ENCODE peak calls at places on chromosomes 13 and 19, in nine cellular contexts. B, O, Q, M, L, U, I, T and A are unnamed samples.

GRCh38 chr13:77545626-77546412 is 10.3 kb downstream of the SCEL start:
- DNase-seq in B (no peak), O (no peak), Q (no peak), M (no peak), L (no peak), U (peak; percentile 22), I (no peak), T (no peak), A (no peak)

GRCh38 chr19:40689339-40690049 is 957 bp downstream of the NUMBL start:
- DNase-seq in B (no peak), O (peak; percentile 16), Q (no peak), M (peak; percentile 15), L (no peak), U (peak; percentile 67), I (no peak), T (peak; percentile 30), A (peak; percentile 28)

GRCh38 chr19:54211214-54211613 is 10.6 kb downstream of the RPS9 start:
- DNase-seq in B (no peak), O (no peak), Q (no peak), M (no peak), L (no peak), U (no peak), I (no peak), T (no peak), A (no peak)

GRCh38 chr19:55486971-55487883 is 1.0 kb upstream of the SSC5D start:
- DNase-seq in B (no peak), O (peak; percentile 93), Q (no peak), M (peak; percentile 97), L (peak; percentile 23), U (no peak), I (no peak), T (peak; percentile 99), A (peak; percentile 89)

GRCh38 chr13:97388385-97388784 is 45.6 kb upstream of the RAP2A start:
- DNase-seq in B (no peak), O (no peak), Q (no peak), M (no peak), L (no peak), U (no peak), I (no peak), T (no peak), A (no peak)

GRCh38 chr19:48925240-48925843 is 8.2 kb upstream of the DHDH start:
- DNase-seq in B (no peak), O (peak; percentile 82), Q (no peak), M (peak; percentile 85), L (peak; percentile 28), U (no peak), I (no peak), T (no peak), A (peak; percentile 77)

GRCh38 chr13:111219306-111219705 is 101.1 kb upstream of the TEX29 start:
- DNase-seq in B (no peak), O (peak; percentile 23), Q (no peak), M (peak; percentile 91), L (no peak), U (no peak), I (peak; percentile 40), T (peak; percentile 75), A (peak; percentile 82)

GRCh38 chr13:47087841-47088240 is 191.0 kb upstream of the HTR2A start:
- DNase-seq in B (no peak), O (peak; percentile 84), Q (no peak), M (peak; percentile 86), L (no peak), U (no peak), I (no peak), T (peak; percentile 76), A (no peak)

GRCh38 chr13:101752432-101752831 is 300.0 kb downstream of the ITGBL1 start:
- DNase-seq in B (no peak), O (no peak), Q (no peak), M (no peak), L (no peak), U (no peak), I (no peak), T (no peak), A (no peak)

GRCh38 chr19:10209305-10209704 is 14.6 kb upstream of the DNMT1 start:
- DNase-seq in B (no peak), O (peak; percentile 71), Q (no peak), M (peak; percentile 81), L (no peak), U (no peak), I (no peak), T (peak; percentile 35), A (peak; percentile 7)

GRCh38 chr13:31485651-31486051 is 253.7 kb upstream of the RXFP2 start:
- DNase-seq in B (no peak), O (peak; percentile 51), Q (no peak), M (peak; percentile 70), L (no peak), U (no peak), I (no peak), T (no peak), A (peak; percentile 35)

GRCh38 chr13:47298506-47298905 is 401.7 kb upstream of the HTR2A start:
- DNase-seq in B (no peak), O (no peak), Q (no peak), M (peak; percentile 9), L (no peak), U (no peak), I (no peak), T (peak; percentile 18), A (no peak)

GRCh38 chr19:5293607-5294089 is 47.0 kb downstream of the PTPRS start:
- DNase-seq in B (peak; percentile 69), O (no peak), Q (no peak), M (peak; percentile 10), L (no peak), U (peak; percentile 77), I (no peak), T (peak; percentile 54), A (peak; percentile 41)

GRCh38 chr19:7418575-7418974 is 69.8 kb downstream of the ARHGEF18 start:
- DNase-seq in B (no peak), O (no peak), Q (no peak), M (no peak), L (no peak), U (no peak), I (no peak), T (no peak), A (no peak)

GRCh38 chr13:74040200-74040599 is 94.0 kb downstream of the KLF12 start:
- DNase-seq in B (peak; percentile 62), O (peak; percentile 45), Q (no peak), M (peak; percentile 32), L (peak; percentile 49), U (peak; percentile 89), I (no peak), T (peak; percentile 52), A (no peak)

GRCh38 chr13:77506874-77507273 is 28.6 kb upstream of the SCEL start:
- DNase-seq in B (no peak), O (peak; percentile 23), Q (no peak), M (no peak), L (no peak), U (no peak), I (no peak), T (peak; percentile 16), A (no peak)

GRCh38 chr13:111940892-111941291 is 126.1 kb upstream of the SOX1 start:
- DNase-seq in B (no peak), O (no peak), Q (no peak), M (no peak), L (no peak), U (no peak), I (no peak), T (no peak), A (no peak)

GRCh38 chr19:3722443-3723109 is 14.4 kb downstream of the TJP3 start:
- DNase-seq in B (no peak), O (no peak), Q (no peak), M (no peak), L (no peak), U (no peak), I (no peak), T (no peak), A (no peak)

GRCh38 chr13:30884543-30884942 is 21.5 kb upstream of the MEDAG start:
- DNase-seq in B (no peak), O (no peak), Q (no peak), M (no peak), L (no peak), U (peak; percentile 56), I (no peak), T (no peak), A (no peak)

GRCh38 chr13:113981201-113981605 is 7.3 kb upstream of the C13orf46 start:
- DNase-seq in B (no peak), O (no peak), Q (no peak), M (no peak), L (no peak), U (no peak), I (no peak), T (no peak), A (no peak)

GRCh38 chr19:17481986-17482385 is 11.7 kb downstream of the SLC27A1 start:
- DNase-seq in B (no peak), O (no peak), Q (no peak), M (no peak), L (no peak), U (peak; percentile 47), I (no peak), T (no peak), A (no peak)